ENCODE peak calls at places on chromosomes 11 and 22, in five cellular contexts. F is sigmoid colon, K is lower lobe of right lung, O is AG10803, C is uterus. B is an unnamed sample.

GRCh38 chr11:70270877-70271634 is 566 bp downstream of the PPFIA1 start:
- DNase-seq in K (peak; percentile 73), C (no peak), O (peak; percentile 71), F (peak; percentile 69), B (peak; percentile 73)

GRCh38 chr11:26944866-26945664 is 48.8 kb upstream of the FIBIN start:
- DNase-seq in O (peak; percentile 93), K (no peak), C (no peak), F (no peak), B (no peak)

GRCh38 chr11:124424384-124424921 is at the start of gene OR8B4:
- DNase-seq in O (no peak), F (no peak), K (no peak), C (no peak), B (no peak)

GRCh38 chr22:21568207-21569075 is 927 bp downstream of the UBE2L3 start:
- DNase-seq in C (no peak), O (peak; percentile 32), F (no peak), K (no peak), B (peak; percentile 35)

GRCh38 chr22:40534379-40535188 is 101.9 kb downstream of the MRTFA start:
- DNase-seq in C (no peak), K (no peak), O (peak; percentile 57), F (no peak), B (peak; percentile 53)

GRCh38 chr11:43962383-43962969 is 20.0 kb downstream of the C11orf96 start:
- DNase-seq in C (peak; percentile 11), O (peak; percentile 27), F (no peak), K (no peak), B (no peak)

GRCh38 chr22:28771195-28771791 is 1.2 kb upstream of the CCDC117 start:
- DNase-seq in O (no peak), K (no peak), C (no peak), F (no peak), B (no peak)

GRCh38 chr22:50062509-50063135 is 4.5 kb upstream of the TTLL8 start:
- DNase-seq in C (no peak), K (peak; percentile 39), F (no peak), O (no peak), B (no peak)

GRCh38 chr22:19896665-19897355 is 42.1 kb upstream of the GNB1L start:
- DNase-seq in O (no peak), F (no peak), C (no peak), K (no peak), B (no peak)

GRCh38 chr11:123371506-123372297 is 58.4 kb upstream of the GRAMD1B start:
- DNase-seq in C (no peak), F (no peak), K (no peak), O (no peak), B (no peak)

GRCh38 chr11:111064118-111064517 is 181.4 kb upstream of the POU2AF2 start:
- DNase-seq in C (no peak), F (no peak), K (no peak), O (peak; percentile 15), B (peak; percentile 29)

GRCh38 chr11:61927501-61927900 is 10.1 kb upstream of the RAB3IL1 start:
- DNase-seq in F (no peak), O (no peak), K (no peak), C (no peak), B (no peak)

GRCh38 chr22:25750569-25751173 is 8.7 kb downstream of the MYO18B start:
- DNase-seq in O (peak; percentile 8), C (no peak), F (no peak), K (no peak), B (no peak)

GRCh38 chr11:95337175-95337957 is 106.4 kb upstream of the SESN3 start:
- DNase-seq in K (peak; percentile 68), C (peak; percentile 53), F (peak; percentile 79), O (peak; percentile 76), B (peak; percentile 67)

GRCh38 chr11:3959015-3959917 is 103.8 kb downstream of the STIM1 start:
- DNase-seq in K (no peak), O (peak; percentile 85), F (no peak), C (no peak), B (peak; percentile 35)

GRCh38 chr22:32080904-32081303 is 37.8 kb downstream of the SLC5A1 start:
- DNase-seq in O (peak; percentile 53), C (no peak), F (no peak), K (no peak), B (peak; percentile 72)

GRCh38 chr11:31821779-31822574 is 10.9 kb upstream of the PAX6 start:
- DNase-seq in C (no peak), K (no peak), F (no peak), O (no peak), B (no peak)

GRCh38 chr11:129533395-129533794 is 157.7 kb downstream of the BARX2 start:
- DNase-seq in K (no peak), O (no peak), F (no peak), C (no peak), B (no peak)

GRCh38 chr11:47248664-47249377 is at the start of gene ACP2:
- DNase-seq in C (peak; percentile 84), O (peak; percentile 87), F (peak; percentile 94), K (peak; percentile 94), B (peak; percentile 91)
- TF ChIP-seq CTCF in C (peak; percentile 20), O (peak; percentile 45), F (peak; percentile 20), K (no peak), B (peak; percentile 19)

DNA sequence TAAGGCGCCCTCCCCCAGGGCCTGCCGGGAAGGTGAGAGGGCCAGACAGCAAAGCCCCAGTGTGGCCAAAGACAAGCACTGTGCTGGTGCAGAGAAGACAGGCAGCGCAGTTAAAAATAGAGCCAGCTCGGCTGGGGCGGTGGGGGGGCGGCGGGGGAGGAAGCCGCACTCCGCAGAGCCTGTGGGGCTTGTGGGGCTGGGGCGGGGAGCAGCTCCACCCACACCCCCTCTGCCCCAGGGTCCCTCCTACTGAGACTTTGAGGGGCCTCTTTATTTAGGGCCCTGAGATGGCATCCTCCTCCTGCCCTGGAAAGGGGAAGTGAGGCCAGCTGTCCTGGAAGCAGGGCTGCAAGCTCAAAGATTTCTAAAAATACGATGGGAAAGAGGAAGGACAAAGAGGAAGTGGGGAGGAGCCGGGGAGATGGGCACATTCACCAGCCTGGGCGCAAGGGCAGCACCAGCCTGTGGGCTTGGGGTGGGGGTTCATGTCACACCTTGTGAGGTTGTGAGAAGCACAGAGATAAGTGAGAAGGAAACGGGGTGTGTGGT is 2.6 kb downstream of the CYTH4 start:
- DNase-seq in O (no peak), K (peak; percentile 83), F (peak; percentile 80), C (no peak), B (no peak)
- H3K4me3 ChIP-seq in O (no peak overlapping the region), K (peak overlapping the region; percentile 62), F (peak overlapping the region; percentile 39), C (no peak overlapping the region), B (no peak overlapping the region)

GRCh38 chr11:11789735-11790369 is 51.9 kb upstream of the USP47 start:
- DNase-seq in C (no peak), F (no peak), O (peak; percentile 18), K (no peak), B (peak; percentile 47)

GRCh38 chr11:11786234-11786633 is 55.5 kb upstream of the USP47 start:
- DNase-seq in O (peak; percentile 17), F (no peak), K (no peak), C (no peak), B (no peak)

GRCh38 chr11:11787305-11788066 is 54.3 kb upstream of the USP47 start:
- DNase-seq in K (peak; percentile 66), O (peak; percentile 69), C (peak; percentile 82), F (peak; percentile 85), B (peak; percentile 75)

GRCh38 chr11:11788067-11788710 is 53.6 kb upstream of the USP47 start:
- DNase-seq in C (no peak), F (no peak), O (no peak), K (no peak), B (no peak)

GRCh38 chr11:11786771-11787170 is 55.0 kb upstream of the USP47 start:
- DNase-seq in K (no peak), F (no peak), C (no peak), O (peak; percentile 43), B (peak; percentile 49)
- TF ChIP-seq CTCF in K (peak; percentile 42), F (no peak), C (peak; percentile 50), O (peak; percentile 66), B (peak; percentile 63)

DNA sequence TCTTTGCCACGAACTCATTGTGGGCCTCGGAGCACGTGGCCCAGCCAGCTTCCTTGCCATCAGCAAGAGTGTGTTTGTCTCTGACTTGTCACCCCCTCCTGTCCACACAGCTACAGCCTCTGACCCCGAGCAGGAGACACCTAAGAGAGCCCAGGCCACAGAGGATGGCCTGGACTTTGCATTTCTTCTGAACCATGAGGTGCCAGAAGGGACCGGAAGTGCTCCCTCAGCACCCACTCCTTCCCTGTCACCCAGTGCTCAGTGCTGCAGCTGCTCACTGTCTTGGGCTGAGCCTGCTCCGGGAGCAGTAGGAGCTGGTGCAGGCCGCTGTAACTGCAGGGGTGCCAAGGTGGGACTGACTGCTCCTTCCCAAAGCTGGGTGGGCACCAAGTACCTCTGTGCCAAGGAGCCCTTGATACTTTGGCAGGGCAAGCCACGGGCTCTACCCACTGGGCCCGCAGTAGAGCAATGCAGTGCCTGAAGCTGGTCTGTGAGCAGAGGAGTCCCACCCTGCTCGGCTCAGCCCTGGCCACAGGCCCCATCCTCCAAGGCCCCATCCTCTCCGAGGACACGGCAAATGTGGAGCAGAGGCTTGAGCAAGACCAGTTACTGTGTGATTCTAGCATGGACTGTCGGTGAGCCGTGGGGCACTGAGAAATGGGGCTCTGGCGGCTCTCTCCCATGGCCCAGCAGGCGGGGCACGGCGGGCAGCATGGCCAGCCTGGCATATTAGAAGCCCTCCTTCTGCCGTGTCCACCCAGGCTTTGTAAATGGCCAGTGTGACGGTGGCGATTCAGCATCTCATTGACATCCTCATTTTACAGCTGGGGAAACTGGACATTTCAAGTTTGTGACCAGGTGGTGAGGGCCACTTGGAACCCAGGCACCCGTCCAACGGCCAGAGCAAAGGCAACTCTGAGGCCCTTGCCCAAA is 6.3 kb downstream of the GRK2 start:
- DNase-seq in F (peak; percentile 65), O (no peak), C (peak; percentile 16), K (peak; percentile 48), B (no peak)
- H3K4me3 ChIP-seq in F (no peak overlapping the region), O (no peak overlapping the region), C (no peak overlapping the region), K (peak overlapping the region; percentile 90), B (no peak overlapping the region)

GRCh38 chr11:77473801-77474508 is at the start of gene PAK1:
- DNase-seq in O (peak; percentile 37), K (peak; percentile 93), F (peak; percentile 93), C (peak; percentile 86), B (peak; percentile 88)
- TF ChIP-seq CTCF in O (no peak), K (peak; percentile 11), F (no peak), C (peak; percentile 44), B (no peak)

GRCh38 chr22:24423519-24424000 is 3.8 kb upstream of the ADORA2A start:
- DNase-seq in C (no peak), K (peak; percentile 82), F (peak; percentile 72), O (no peak), B (no peak)

GRCh38 chr22:24426436-24426835 is 963 bp upstream of the ADORA2A start:
- DNase-seq in K (no peak), F (no peak), O (no peak), C (no peak), B (no peak)

GRCh38 chr22:24424001-24424900 is 3.1 kb upstream of the ADORA2A start:
- DNase-seq in O (no peak), F (no peak), C (no peak), K (peak; percentile 62), B (no peak)

GRCh38 chr22:24426859-24427499 is 420 bp upstream of the ADORA2A start:
- DNase-seq in O (no peak), C (no peak), K (no peak), F (no peak), B (no peak)

GRCh38 chr22:24424901-24425775 is 2.3 kb upstream of the ADORA2A start:
- DNase-seq in C (no peak), F (no peak), K (no peak), O (no peak), B (no peak)
- H3K4me3 ChIP-seq in C (peak overlapping the region; percentile 9), F (peak overlapping the region; percentile 53), K (peak overlapping the region; percentile 75), O (no peak overlapping the region), B (no peak overlapping the region)